ENCODE peak calls at places on chromosomes 6 and 20, in ten cellular contexts. U, P, F, Q, D, K, T, L, I and M are unnamed samples.

GRCh38 chr6:6714498-6715360 is 126.2 kb downstream of the LY86 start:
- DNase-seq in U (no peak), P (no peak), F (no peak), Q (no peak), D (no peak), K (no peak), T (no peak), L (no peak), I (no peak), M (peak)

GRCh38 chr6:75933387-75933975 is 139.0 kb downstream of the IMPG1 start:
- DNase-seq in U (no peak), P (no peak), F (no peak), Q (no peak), D (no peak), K (no peak), T (no peak), L (no peak), I (no peak), M (no peak)

GRCh38 chr20:38608188-38608587 is 6.6 kb downstream of the ARHGAP40 start:
- DNase-seq in U (no peak), P (no peak), F (no peak), Q (no peak), D (no peak), K (no peak), T (no peak), L (no peak), I (no peak), M (no peak)

GRCh38 chr6:169088761-169089160 is 164.9 kb downstream of the THBS2 start:
- DNase-seq in U (no peak), P (no peak), F (no peak), Q (no peak), D (no peak), K (no peak), T (no peak), L (no peak), I (no peak), M (no peak)

GRCh38 chr20:51318058-51318960 is 224.2 kb downstream of the NFATC2 start:
- DNase-seq in U (peak), P (no peak), F (peak), Q (peak), D (peak), K (no peak), T (no peak), L (peak), I (no peak), M (no peak)

GRCh38 chr20:62627901-62628612 is 14.2 kb upstream of the SLCO4A1 start:
- DNase-seq in U (peak), P (peak), F (no peak), Q (peak), D (no peak), K (no peak), T (peak), L (no peak), I (no peak), M (peak)

GRCh38 chr6:168370310-168370991 is 50.9 kb upstream of the DACT2 start:
- DNase-seq in U (peak), P (peak), F (peak), Q (peak), D (peak), K (peak), T (no peak), L (peak), I (peak), M (peak)

GRCh38 chr6:5205877-5206840 is 54.6 kb downstream of the LYRM4 start:
- DNase-seq in U (no peak), P (peak), F (no peak), Q (no peak), D (no peak), K (no peak), T (no peak), L (peak), I (no peak), M (peak)

GRCh38 chr6:1524040-1524480 is 85.7 kb upstream of the FOXC1 start:
- DNase-seq in U (peak), P (peak), F (peak), Q (peak), D (peak), K (peak), T (no peak), L (peak), I (peak), M (peak)

GRCh38 chr20:49210750-49211110 is 8.5 kb upstream of the DDX27 start:
- DNase-seq in U (peak), P (no peak), F (no peak), Q (no peak), D (no peak), K (no peak), T (no peak), L (no peak), I (no peak), M (no peak)

GRCh38 chr6:159729598-159729997 is 2.3 kb downstream of the WTAP start:
- DNase-seq in U (peak), P (no peak), F (peak), Q (no peak), D (no peak), K (no peak), T (no peak), L (no peak), I (no peak), M (peak)

GRCh38 chr6:5674723-5675122 is 332.0 kb downstream of the NRN1 start:
- DNase-seq in U (no peak), P (no peak), F (no peak), Q (no peak), D (no peak), K (no peak), T (no peak), L (no peak), I (no peak), M (no peak)

GRCh38 chr20:12798286-12798685 is 210.5 kb upstream of the SPTLC3 start:
- DNase-seq in U (no peak), P (no peak), F (peak), Q (no peak), D (no peak), K (no peak), T (no peak), L (no peak), I (no peak), M (no peak)

GRCh38 chr20:63626424-63627128 is at the start of gene GMEB2:
- DNase-seq in U (peak), P (peak), F (no peak), Q (no peak), D (peak), K (peak), T (no peak), L (peak), I (peak), M (peak)

GRCh38 chr6:116447496-116448011 is 13.6 kb upstream of the CALHM6 start:
- DNase-seq in U (peak), P (peak), F (no peak), Q (no peak), D (no peak), K (peak), T (peak), L (no peak), I (no peak), M (peak)

GRCh38 chr6:15516923-15517560 is 145.8 kb downstream of the DTNBP1 start:
- DNase-seq in U (no peak), P (no peak), F (no peak), Q (no peak), D (no peak), K (no peak), T (no peak), L (no peak), I (no peak), M (no peak)

GRCh38 chr6:75489025-75489424 is 4.6 kb downstream of the FILIP1 start:
- DNase-seq in U (no peak), P (no peak), F (no peak), Q (no peak), D (no peak), K (no peak), T (no peak), L (no peak), I (no peak), M (peak)

GRCh38 chr6:37695857-37696219 is 1.8 kb downstream of the MDGA1 start:
- DNase-seq in U (no peak), P (peak), F (no peak), Q (no peak), D (no peak), K (peak), T (no peak), L (no peak), I (no peak), M (no peak)

GRCh38 chr6:37698264-37699137 is 818 bp upstream of the MDGA1 start:
- DNase-seq in U (no peak), P (peak), F (peak), Q (peak), D (peak), K (peak), T (no peak), L (peak), I (no peak), M (peak)

GRCh38 chr6:37695273-37695672 is 2.4 kb downstream of the MDGA1 start:
- DNase-seq in U (no peak), P (no peak), F (peak), Q (no peak), D (no peak), K (no peak), T (no peak), L (no peak), I (no peak), M (no peak)

GRCh38 chr6:37696220-37696840 is 1.4 kb downstream of the MDGA1 start:
- DNase-seq in U (peak), P (peak), F (peak), Q (peak), D (no peak), K (peak), T (no peak), L (peak), I (no peak), M (peak)

DNA sequence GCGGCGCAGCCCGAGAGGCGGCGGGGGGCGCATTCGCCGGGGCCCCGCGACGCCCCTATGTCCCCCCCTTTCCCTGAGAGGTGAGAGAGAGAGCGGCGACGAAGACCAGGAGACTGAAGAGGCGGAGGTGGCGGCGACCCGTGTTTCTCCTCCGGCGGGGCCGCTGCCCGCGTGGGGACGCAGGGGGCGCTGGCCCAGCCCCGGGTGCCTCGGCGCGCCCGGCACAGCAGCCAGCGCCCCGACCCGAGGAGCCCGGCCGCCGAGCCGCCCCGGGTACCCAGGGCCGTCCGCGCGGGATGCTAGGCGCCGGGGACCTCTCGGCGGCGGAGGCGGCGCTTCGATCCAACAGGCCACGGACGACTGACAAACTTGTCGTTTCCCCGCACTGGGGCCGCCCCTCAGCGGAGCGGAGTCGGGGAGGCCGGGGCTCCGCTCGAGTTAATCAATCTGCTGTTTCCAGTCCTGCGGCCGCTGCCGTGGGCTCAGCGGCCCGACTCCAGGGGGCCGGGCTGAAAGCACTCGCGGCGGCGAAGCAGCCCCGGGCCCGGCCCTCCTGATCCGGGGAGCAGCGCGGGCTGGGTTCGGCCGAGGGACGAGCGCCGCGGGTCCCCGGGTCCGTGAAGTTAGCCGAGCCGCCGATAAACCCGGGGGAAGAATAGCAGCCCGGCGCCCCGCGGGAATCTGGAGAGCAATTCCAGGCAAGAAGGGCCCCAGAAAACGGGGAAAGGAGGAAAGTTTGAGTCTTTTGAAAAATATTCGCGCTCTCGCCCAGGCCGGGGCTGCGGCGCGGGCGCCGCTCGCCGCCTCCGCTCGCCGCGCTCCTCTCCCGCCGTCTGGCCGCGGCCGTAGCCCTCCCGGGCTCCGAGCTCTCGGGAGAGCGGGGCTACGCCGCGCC is 595 bp downstream of the MDGA1 start:
- DNase-seq in U (no peak), P (no peak), F (peak), Q (peak), D (peak), K (no peak), T (no peak), L (no peak), I (no peak), M (no peak)
- TF ChIP-seq CTCF in U (no peak), P (peak), F (peak), Q (no peak), D (peak), K (no peak), T (peak), L (no peak), I (no peak), M (peak)

GRCh38 chr6:41470341-41471063 is 75.7 kb upstream of the FOXP4 start:
- DNase-seq in U (peak), P (peak), F (peak), Q (peak), D (peak), K (peak), T (no peak), L (no peak), I (no peak), M (peak)

GRCh38 chr6:41469951-41470340 is 76.2 kb upstream of the FOXP4 start:
- DNase-seq in U (no peak), P (peak), F (peak), Q (peak), D (peak), K (peak), T (no peak), L (no peak), I (no peak), M (no peak)

GRCh38 chr6:41471064-41471895 is 74.9 kb upstream of the FOXP4 start:
- DNase-seq in U (no peak), P (no peak), F (no peak), Q (no peak), D (no peak), K (no peak), T (no peak), L (no peak), I (no peak), M (no peak)

GRCh38 chr6:41467627-41468404 is 78.4 kb upstream of the FOXP4 start:
- DNase-seq in U (no peak), P (no peak), F (no peak), Q (no peak), D (peak), K (no peak), T (no peak), L (no peak), I (no peak), M (no peak)

GRCh38 chr6:41469156-41469950 is 76.8 kb upstream of the FOXP4 start:
- DNase-seq in U (no peak), P (no peak), F (peak), Q (no peak), D (peak), K (no peak), T (no peak), L (no peak), I (no peak), M (no peak)
- H3K4me3 ChIP-seq in U (no peak), P (no peak), F (peak), Q (no peak), D (peak), K (no peak), T (peak), L (no peak), I (no peak), M (no peak)

GRCh38 chr6:161218222-161218621 is 55.6 kb downstream of the AGPAT4 start:
- DNase-seq in U (peak), P (no peak), F (no peak), Q (no peak), D (no peak), K (no peak), T (no peak), L (no peak), I (no peak), M (no peak)
- TF ChIP-seq CTCF in U (peak), P (no peak), F (no peak), Q (no peak), D (no peak), K (no peak), T (peak), L (no peak), I (no peak), M (peak)

GRCh38 chr6:111427341-111428116 is 55.5 kb downstream of the REV3L start:
- DNase-seq in U (peak), P (peak), F (no peak), Q (peak), D (no peak), K (no peak), T (peak), L (no peak), I (no peak), M (peak)

GRCh38 chr6:111428803-111429202 is 54.2 kb downstream of the REV3L start:
- DNase-seq in U (no peak), P (no peak), F (no peak), Q (no peak), D (no peak), K (no peak), T (no peak), L (no peak), I (no peak), M (no peak)

GRCh38 chr6:111429571-111429970 is 53.4 kb downstream of the REV3L start:
- DNase-seq in U (no peak), P (no peak), F (no peak), Q (no peak), D (no peak), K (no peak), T (no peak), L (no peak), I (no peak), M (no peak)

DNA sequence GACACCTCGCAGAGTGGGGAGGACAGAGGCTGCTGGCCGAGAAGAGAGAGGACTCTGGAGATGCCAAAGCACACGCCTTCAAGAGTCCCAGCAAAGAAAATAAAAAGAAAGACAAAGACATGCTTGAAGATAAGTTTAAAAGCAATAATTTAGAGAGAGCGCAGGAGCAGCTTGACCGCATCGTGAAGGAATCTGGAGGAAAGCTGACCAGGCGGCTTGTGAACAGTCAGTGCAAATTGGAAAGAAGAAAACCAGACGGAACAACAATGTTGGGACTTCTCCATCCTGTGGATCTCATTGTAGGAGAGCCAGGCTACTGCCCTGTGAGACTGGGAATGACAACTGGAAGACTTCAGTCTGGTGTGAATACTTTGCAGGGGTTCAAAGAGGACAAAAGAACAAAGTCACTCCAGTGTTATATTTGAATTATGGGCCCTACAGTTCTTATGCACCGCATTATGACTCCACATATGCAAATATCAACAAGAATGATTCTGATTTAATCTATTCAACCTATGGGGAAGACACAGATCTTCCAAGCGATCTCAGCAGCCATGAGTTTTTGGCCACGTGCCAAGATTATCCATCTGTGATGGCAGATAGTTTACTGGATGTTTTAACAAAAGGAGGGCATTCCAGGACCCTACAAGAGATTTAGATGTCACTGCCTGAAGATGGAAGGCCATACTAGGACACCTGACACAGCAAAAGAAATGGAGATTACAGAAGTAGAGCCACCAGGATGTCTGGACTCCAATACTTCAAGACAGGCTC is 52.2 kb downstream of the REV3L start:
- DNase-seq in U (no peak), P (no peak), F (no peak), Q (no peak), D (no peak), K (no peak), T (no peak), L (no peak), I (no peak), M (peak)
- H3K4me3 ChIP-seq in U (no peak), P (no peak), F (no peak), Q (no peak), D (no peak), K (no peak), T (no peak), L (no peak), I (no peak), M (no peak)

DNA sequence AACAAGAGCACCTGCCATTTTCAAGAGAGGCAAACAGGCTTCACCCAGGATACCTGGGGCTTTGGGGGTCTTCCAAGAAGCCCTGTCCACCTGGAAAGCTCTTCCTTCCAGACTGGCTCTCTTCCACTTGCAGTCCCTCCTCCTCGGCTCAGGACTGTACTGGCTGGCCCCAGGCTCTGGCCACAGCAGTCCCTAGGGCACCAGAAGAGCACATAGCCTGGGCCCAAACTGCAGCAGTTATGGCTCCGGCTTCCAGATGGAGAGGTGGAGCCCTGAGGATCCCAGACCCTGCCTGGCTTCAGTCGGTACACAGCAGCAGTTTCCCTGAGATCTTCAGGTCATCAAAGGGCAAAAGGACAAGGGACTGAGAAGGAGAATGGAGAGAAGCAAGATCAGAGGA is 1.6 kb upstream of the SLC35B2 start:
- DNase-seq in U (no peak), P (no peak), F (no peak), Q (no peak), D (peak), K (no peak), T (no peak), L (no peak), I (no peak), M (no peak)
- TF ChIP-seq CTCF in U (no peak), P (no peak), F (no peak), Q (no peak), D (no peak), K (no peak), T (no peak), L (no peak), I (no peak), M (no peak)

GRCh38 chr6:52881662-52881995 is 27.9 kb downstream of the GSTA3 start:
- DNase-seq in U (no peak), P (no peak), F (no peak), Q (no peak), D (no peak), K (no peak), T (no peak), L (no peak), I (no peak), M (no peak)
- H3K4me3 ChIP-seq in U (peak), P (peak), F (peak), Q (peak), D (peak), K (peak), T (no peak), L (no peak), I (no peak), M (peak)

GRCh38 chr6:101114703-101115102 is 233.6 kb upstream of the ASCC3 start:
- DNase-seq in U (peak), P (peak), F (peak), Q (peak), D (no peak), K (no peak), T (no peak), L (no peak), I (no peak), M (peak)
- TF ChIP-seq CTCF in U (peak), P (peak), F (peak), Q (peak), D (peak), K (peak), T (peak), L (peak), I (no peak), M (peak)